ENCODE peak calls at places on chromosomes 16 and 17, in seven cellular contexts. One of them, this sample, is unnamed.

GRCh38 chr16:4566144-4566543 is 10.0 kb downstream of the C16orf96 start:
- ATAC-seq in Panc1: no peak
- ATAC-seq in A549: no peak
- ATAC-seq in heart right ventricle: no peak
- ATAC-seq in stimulated activated naive B cell treated with anti-CD40 and anti-IgM and Interleukin-4, amounts not matched to agents 10 μg/mL and 1 μg/mL and 100 μg/mL, for 72 hours: no peak
- ATAC-seq in naive thymus-derived CD8-positive, alpha-beta T cell: no peak
- ATAC-seq in activated T-helper 17 cell treated with anti-CD3 and anti-CD28 coated beads, Interleukin-2, amount 50 U/mL, for 72 hours: peak
- ATAC-seq in this sample: no peak

GRCh38 chr17:83079340-83079747 is at the start of gene METRNL:
- ATAC-seq in Panc1: peak
- ATAC-seq in naive thymus-derived CD8-positive, alpha-beta T cell: peak
- ATAC-seq in activated T-helper 17 cell treated with anti-CD3 and anti-CD28 coated beads, Interleukin-2, amount 50 U/mL, for 72 hours: peak
- ATAC-seq in heart right ventricle: peak
- ATAC-seq in stimulated activated naive B cell treated with anti-CD40 and anti-IgM and Interleukin-4, amounts not matched to agents 10 μg/mL and 1 μg/mL and 100 μg/mL, for 72 hours: peak
- ATAC-seq in A549: peak
- ATAC-seq in this sample: peak

GRCh38 chr17:48054238-48055185 is 6.4 kb downstream of the NFE2L1 start:
- ATAC-seq in naive thymus-derived CD8-positive, alpha-beta T cell: no peak
- ATAC-seq in heart right ventricle: peak
- ATAC-seq in stimulated activated naive B cell treated with anti-CD40 and anti-IgM and Interleukin-4, amounts not matched to agents 10 μg/mL and 1 μg/mL and 100 μg/mL, for 72 hours: no peak
- ATAC-seq in Panc1: peak
- ATAC-seq in A549: peak
- ATAC-seq in activated T-helper 17 cell treated with anti-CD3 and anti-CD28 coated beads, Interleukin-2, amount 50 U/mL, for 72 hours: no peak
- ATAC-seq in this sample: peak

GRCh38 chr17:82333279-82334171 is at the start of gene SECTM1:
- ATAC-seq in stimulated activated naive B cell treated with anti-CD40 and anti-IgM and Interleukin-4, amounts not matched to agents 10 μg/mL and 1 μg/mL and 100 μg/mL, for 72 hours: peak
- ATAC-seq in heart right ventricle: peak
- ATAC-seq in Panc1: peak
- ATAC-seq in A549: no peak
- ATAC-seq in activated T-helper 17 cell treated with anti-CD3 and anti-CD28 coated beads, Interleukin-2, amount 50 U/mL, for 72 hours: peak
- ATAC-seq in naive thymus-derived CD8-positive, alpha-beta T cell: peak
- ATAC-seq in this sample: peak

GRCh38 chr16:4787068-4787467 is 1.1 kb downstream of the SEPTIN12 start:
- ATAC-seq in stimulated activated naive B cell treated with anti-CD40 and anti-IgM and Interleukin-4, amounts not matched to agents 10 μg/mL and 1 μg/mL and 100 μg/mL, for 72 hours: no peak
- ATAC-seq in activated T-helper 17 cell treated with anti-CD3 and anti-CD28 coated beads, Interleukin-2, amount 50 U/mL, for 72 hours: no peak
- ATAC-seq in heart right ventricle: no peak
- ATAC-seq in Panc1: no peak
- ATAC-seq in naive thymus-derived CD8-positive, alpha-beta T cell: no peak
- ATAC-seq in A549: no peak
- ATAC-seq in this sample: no peak

GRCh38 chr17:39653316-39653661 is 11.9 kb upstream of the TCAP start:
- ATAC-seq in heart right ventricle: peak
- ATAC-seq in naive thymus-derived CD8-positive, alpha-beta T cell: no peak
- ATAC-seq in Panc1: peak
- ATAC-seq in activated T-helper 17 cell treated with anti-CD3 and anti-CD28 coated beads, Interleukin-2, amount 50 U/mL, for 72 hours: no peak
- ATAC-seq in stimulated activated naive B cell treated with anti-CD40 and anti-IgM and Interleukin-4, amounts not matched to agents 10 μg/mL and 1 μg/mL and 100 μg/mL, for 72 hours: no peak
- ATAC-seq in A549: peak
- ATAC-seq in this sample: no peak

GRCh38 chr17:5513610-5514009 is 27.2 kb downstream of the MIS12 start:
- ATAC-seq in stimulated activated naive B cell treated with anti-CD40 and anti-IgM and Interleukin-4, amounts not matched to agents 10 μg/mL and 1 μg/mL and 100 μg/mL, for 72 hours: no peak
- ATAC-seq in A549: no peak
- ATAC-seq in heart right ventricle: no peak
- ATAC-seq in activated T-helper 17 cell treated with anti-CD3 and anti-CD28 coated beads, Interleukin-2, amount 50 U/mL, for 72 hours: peak
- ATAC-seq in naive thymus-derived CD8-positive, alpha-beta T cell: peak
- ATAC-seq in Panc1: no peak
- ATAC-seq in this sample: no peak

GRCh38 chr17:14068542-14069250 is 608 bp upstream of the COX10 start:
- ATAC-seq in Panc1: peak
- ATAC-seq in activated T-helper 17 cell treated with anti-CD3 and anti-CD28 coated beads, Interleukin-2, amount 50 U/mL, for 72 hours: peak
- ATAC-seq in stimulated activated naive B cell treated with anti-CD40 and anti-IgM and Interleukin-4, amounts not matched to agents 10 μg/mL and 1 μg/mL and 100 μg/mL, for 72 hours: peak
- ATAC-seq in heart right ventricle: no peak
- ATAC-seq in A549: peak
- ATAC-seq in naive thymus-derived CD8-positive, alpha-beta T cell: peak
- ATAC-seq in this sample: no peak

GRCh38 chr17:30333503-30334240 is at the start of gene TMIGD1:
- ATAC-seq in A549: no peak
- ATAC-seq in activated T-helper 17 cell treated with anti-CD3 and anti-CD28 coated beads, Interleukin-2, amount 50 U/mL, for 72 hours: no peak
- ATAC-seq in stimulated activated naive B cell treated with anti-CD40 and anti-IgM and Interleukin-4, amounts not matched to agents 10 μg/mL and 1 μg/mL and 100 μg/mL, for 72 hours: no peak
- ATAC-seq in heart right ventricle: no peak
- ATAC-seq in naive thymus-derived CD8-positive, alpha-beta T cell: no peak
- ATAC-seq in Panc1: no peak
- ATAC-seq in this sample: no peak

GRCh38 chr17:39929657-39930407 is 2.3 kb downstream of the LRRC3C start:
- ATAC-seq in stimulated activated naive B cell treated with anti-CD40 and anti-IgM and Interleukin-4, amounts not matched to agents 10 μg/mL and 1 μg/mL and 100 μg/mL, for 72 hours: no peak
- ATAC-seq in A549: peak
- ATAC-seq in heart right ventricle: no peak
- ATAC-seq in Panc1: no peak
- ATAC-seq in activated T-helper 17 cell treated with anti-CD3 and anti-CD28 coated beads, Interleukin-2, amount 50 U/mL, for 72 hours: no peak
- ATAC-seq in naive thymus-derived CD8-positive, alpha-beta T cell: no peak
- ATAC-seq in this sample: no peak

GRCh38 chr17:61132524-61133025 is 267.1 kb upstream of the TBX2 start:
- ATAC-seq in heart right ventricle: no peak
- ATAC-seq in naive thymus-derived CD8-positive, alpha-beta T cell: no peak
- ATAC-seq in Panc1: no peak
- ATAC-seq in stimulated activated naive B cell treated with anti-CD40 and anti-IgM and Interleukin-4, amounts not matched to agents 10 μg/mL and 1 μg/mL and 100 μg/mL, for 72 hours: no peak
- ATAC-seq in A549: no peak
- ATAC-seq in activated T-helper 17 cell treated with anti-CD3 and anti-CD28 coated beads, Interleukin-2, amount 50 U/mL, for 72 hours: no peak
- ATAC-seq in this sample: no peak

GRCh38 chr16:64136314-64136713 is 985.5 kb downstream of the CDH11 start:
- ATAC-seq in activated T-helper 17 cell treated with anti-CD3 and anti-CD28 coated beads, Interleukin-2, amount 50 U/mL, for 72 hours: no peak
- ATAC-seq in heart right ventricle: no peak
- ATAC-seq in A549: no peak
- ATAC-seq in naive thymus-derived CD8-positive, alpha-beta T cell: no peak
- ATAC-seq in stimulated activated naive B cell treated with anti-CD40 and anti-IgM and Interleukin-4, amounts not matched to agents 10 μg/mL and 1 μg/mL and 100 μg/mL, for 72 hours: no peak
- ATAC-seq in Panc1: no peak
- ATAC-seq in this sample: no peak

GRCh38 chr17:63571632-63572310 is 21.5 kb downstream of the DCAF7 start:
- ATAC-seq in naive thymus-derived CD8-positive, alpha-beta T cell: no peak
- ATAC-seq in stimulated activated naive B cell treated with anti-CD40 and anti-IgM and Interleukin-4, amounts not matched to agents 10 μg/mL and 1 μg/mL and 100 μg/mL, for 72 hours: no peak
- ATAC-seq in heart right ventricle: no peak
- ATAC-seq in activated T-helper 17 cell treated with anti-CD3 and anti-CD28 coated beads, Interleukin-2, amount 50 U/mL, for 72 hours: peak
- ATAC-seq in Panc1: peak
- ATAC-seq in A549: peak
- ATAC-seq in this sample: no peak

GRCh38 chr17:43200127-43200526 is 11.5 kb upstream of the TMEM106A start:
- ATAC-seq in activated T-helper 17 cell treated with anti-CD3 and anti-CD28 coated beads, Interleukin-2, amount 50 U/mL, for 72 hours: peak
- ATAC-seq in naive thymus-derived CD8-positive, alpha-beta T cell: no peak
- ATAC-seq in stimulated activated naive B cell treated with anti-CD40 and anti-IgM and Interleukin-4, amounts not matched to agents 10 μg/mL and 1 μg/mL and 100 μg/mL, for 72 hours: peak
- ATAC-seq in Panc1: no peak
- ATAC-seq in heart right ventricle: no peak
- ATAC-seq in A549: peak
- ATAC-seq in this sample: no peak

GRCh38 chr16:48613061-48613957 is 3.3 kb upstream of the N4BP1 start:
- ATAC-seq in heart right ventricle: no peak
- ATAC-seq in naive thymus-derived CD8-positive, alpha-beta T cell: peak
- ATAC-seq in stimulated activated naive B cell treated with anti-CD40 and anti-IgM and Interleukin-4, amounts not matched to agents 10 μg/mL and 1 μg/mL and 100 μg/mL, for 72 hours: peak
- ATAC-seq in Panc1: no peak
- ATAC-seq in A549: peak
- ATAC-seq in activated T-helper 17 cell treated with anti-CD3 and anti-CD28 coated beads, Interleukin-2, amount 50 U/mL, for 72 hours: peak
- ATAC-seq in this sample: no peak

GRCh38 chr17:78144736-78145641 is 1.2 kb upstream of the C17orf99 start:
- ATAC-seq in A549: peak
- ATAC-seq in activated T-helper 17 cell treated with anti-CD3 and anti-CD28 coated beads, Interleukin-2, amount 50 U/mL, for 72 hours: no peak
- ATAC-seq in heart right ventricle: peak
- ATAC-seq in naive thymus-derived CD8-positive, alpha-beta T cell: no peak
- ATAC-seq in stimulated activated naive B cell treated with anti-CD40 and anti-IgM and Interleukin-4, amounts not matched to agents 10 μg/mL and 1 μg/mL and 100 μg/mL, for 72 hours: no peak
- ATAC-seq in Panc1: peak
- ATAC-seq in this sample: peak

GRCh38 chr16:81448154-81449131 is 3.8 kb downstream of the CMIP start:
- ATAC-seq in Panc1: no peak
- ATAC-seq in stimulated activated naive B cell treated with anti-CD40 and anti-IgM and Interleukin-4, amounts not matched to agents 10 μg/mL and 1 μg/mL and 100 μg/mL, for 72 hours: no peak
- ATAC-seq in heart right ventricle: no peak
- ATAC-seq in A549: peak
- ATAC-seq in activated T-helper 17 cell treated with anti-CD3 and anti-CD28 coated beads, Interleukin-2, amount 50 U/mL, for 72 hours: no peak
- ATAC-seq in naive thymus-derived CD8-positive, alpha-beta T cell: no peak
- ATAC-seq in this sample: no peak

GRCh38 chr17:61459968-61460718 is 7.9 kb downstream of the TBX4 start:
- ATAC-seq in heart right ventricle: no peak
- ATAC-seq in A549: no peak
- ATAC-seq in activated T-helper 17 cell treated with anti-CD3 and anti-CD28 coated beads, Interleukin-2, amount 50 U/mL, for 72 hours: no peak
- ATAC-seq in stimulated activated naive B cell treated with anti-CD40 and anti-IgM and Interleukin-4, amounts not matched to agents 10 μg/mL and 1 μg/mL and 100 μg/mL, for 72 hours: no peak
- ATAC-seq in naive thymus-derived CD8-positive, alpha-beta T cell: no peak
- ATAC-seq in Panc1: no peak
- ATAC-seq in this sample: no peak

GRCh38 chr17:45119964-45120363 is 12.4 kb downstream of the PLCD3 start:
- ATAC-seq in activated T-helper 17 cell treated with anti-CD3 and anti-CD28 coated beads, Interleukin-2, amount 50 U/mL, for 72 hours: no peak
- ATAC-seq in Panc1: no peak
- ATAC-seq in stimulated activated naive B cell treated with anti-CD40 and anti-IgM and Interleukin-4, amounts not matched to agents 10 μg/mL and 1 μg/mL and 100 μg/mL, for 72 hours: no peak
- ATAC-seq in A549: no peak
- ATAC-seq in naive thymus-derived CD8-positive, alpha-beta T cell: no peak
- ATAC-seq in heart right ventricle: no peak
- ATAC-seq in this sample: no peak

GRCh38 chr17:3385869-3386816 is at the start of gene OR3A2:
- ATAC-seq in heart right ventricle: no peak
- ATAC-seq in A549: no peak
- ATAC-seq in Panc1: no peak
- ATAC-seq in stimulated activated naive B cell treated with anti-CD40 and anti-IgM and Interleukin-4, amounts not matched to agents 10 μg/mL and 1 μg/mL and 100 μg/mL, for 72 hours: peak
- ATAC-seq in activated T-helper 17 cell treated with anti-CD3 and anti-CD28 coated beads, Interleukin-2, amount 50 U/mL, for 72 hours: peak
- ATAC-seq in naive thymus-derived CD8-positive, alpha-beta T cell: peak
- ATAC-seq in this sample: no peak

GRCh38 chr17:39676198-39676819 is 8.1 kb downstream of the PNMT start:
- ATAC-seq in Panc1: peak
- ATAC-seq in A549: peak
- ATAC-seq in heart right ventricle: peak
- ATAC-seq in naive thymus-derived CD8-positive, alpha-beta T cell: peak
- ATAC-seq in stimulated activated naive B cell treated with anti-CD40 and anti-IgM and Interleukin-4, amounts not matched to agents 10 μg/mL and 1 μg/mL and 100 μg/mL, for 72 hours: peak
- ATAC-seq in activated T-helper 17 cell treated with anti-CD3 and anti-CD28 coated beads, Interleukin-2, amount 50 U/mL, for 72 hours: peak
- ATAC-seq in this sample: peak

GRCh38 chr16:67555795-67556212 is 6.5 kb upstream of the CTCF start:
- ATAC-seq in activated T-helper 17 cell treated with anti-CD3 and anti-CD28 coated beads, Interleukin-2, amount 50 U/mL, for 72 hours: peak
- ATAC-seq in stimulated activated naive B cell treated with anti-CD40 and anti-IgM and Interleukin-4, amounts not matched to agents 10 μg/mL and 1 μg/mL and 100 μg/mL, for 72 hours: peak
- ATAC-seq in naive thymus-derived CD8-positive, alpha-beta T cell: peak
- ATAC-seq in Panc1: peak
- ATAC-seq in heart right ventricle: no peak
- ATAC-seq in A549: peak
- ATAC-seq in this sample: no peak

GRCh38 chr17:6756425-6757012 is 673 bp downstream of the XAF1 start:
- ATAC-seq in activated T-helper 17 cell treated with anti-CD3 and anti-CD28 coated beads, Interleukin-2, amount 50 U/mL, for 72 hours: peak
- ATAC-seq in stimulated activated naive B cell treated with anti-CD40 and anti-IgM and Interleukin-4, amounts not matched to agents 10 μg/mL and 1 μg/mL and 100 μg/mL, for 72 hours: peak
- ATAC-seq in Panc1: peak
- ATAC-seq in heart right ventricle: no peak
- ATAC-seq in A549: no peak
- ATAC-seq in naive thymus-derived CD8-positive, alpha-beta T cell: peak
- ATAC-seq in this sample: no peak

GRCh38 chr17:4157618-4158333 is 14.8 kb downstream of the CYB5D2 start:
- ATAC-seq in Panc1: no peak
- ATAC-seq in A549: no peak
- ATAC-seq in naive thymus-derived CD8-positive, alpha-beta T cell: no peak
- ATAC-seq in activated T-helper 17 cell treated with anti-CD3 and anti-CD28 coated beads, Interleukin-2, amount 50 U/mL, for 72 hours: no peak
- ATAC-seq in heart right ventricle: no peak
- ATAC-seq in stimulated activated naive B cell treated with anti-CD40 and anti-IgM and Interleukin-4, amounts not matched to agents 10 μg/mL and 1 μg/mL and 100 μg/mL, for 72 hours: no peak
- ATAC-seq in this sample: no peak

GRCh38 chr16:1308036-1308976 is 1.1 kb upstream of the UBE2I start:
- ATAC-seq in naive thymus-derived CD8-positive, alpha-beta T cell: no peak
- ATAC-seq in A549: peak
- ATAC-seq in heart right ventricle: no peak
- ATAC-seq in activated T-helper 17 cell treated with anti-CD3 and anti-CD28 coated beads, Interleukin-2, amount 50 U/mL, for 72 hours: peak
- ATAC-seq in stimulated activated naive B cell treated with anti-CD40 and anti-IgM and Interleukin-4, amounts not matched to agents 10 μg/mL and 1 μg/mL and 100 μg/mL, for 72 hours: peak
- ATAC-seq in Panc1: peak
- ATAC-seq in this sample: peak

GRCh38 chr17:78980624-78980972 is 875 bp upstream of the LGALS3BP start:
- ATAC-seq in activated T-helper 17 cell treated with anti-CD3 and anti-CD28 coated beads, Interleukin-2, amount 50 U/mL, for 72 hours: no peak
- ATAC-seq in Panc1: no peak
- ATAC-seq in naive thymus-derived CD8-positive, alpha-beta T cell: no peak
- ATAC-seq in A549: no peak
- ATAC-seq in stimulated activated naive B cell treated with anti-CD40 and anti-IgM and Interleukin-4, amounts not matched to agents 10 μg/mL and 1 μg/mL and 100 μg/mL, for 72 hours: peak
- ATAC-seq in heart right ventricle: peak
- ATAC-seq in this sample: no peak

GRCh38 chr16:58329147-58329546 is 34.3 kb upstream of the PRSS54 start:
- ATAC-seq in naive thymus-derived CD8-positive, alpha-beta T cell: no peak
- ATAC-seq in Panc1: no peak
- ATAC-seq in A549: no peak
- ATAC-seq in stimulated activated naive B cell treated with anti-CD40 and anti-IgM and Interleukin-4, amounts not matched to agents 10 μg/mL and 1 μg/mL and 100 μg/mL, for 72 hours: no peak
- ATAC-seq in activated T-helper 17 cell treated with anti-CD3 and anti-CD28 coated beads, Interleukin-2, amount 50 U/mL, for 72 hours: no peak
- ATAC-seq in heart right ventricle: peak
- ATAC-seq in this sample: no peak

GRCh38 chr17:81371910-81372760 is 23.1 kb upstream of the BAHCC1 start:
- ATAC-seq in activated T-helper 17 cell treated with anti-CD3 and anti-CD28 coated beads, Interleukin-2, amount 50 U/mL, for 72 hours: no peak
- ATAC-seq in naive thymus-derived CD8-positive, alpha-beta T cell: no peak
- ATAC-seq in heart right ventricle: peak
- ATAC-seq in stimulated activated naive B cell treated with anti-CD40 and anti-IgM and Interleukin-4, amounts not matched to agents 10 μg/mL and 1 μg/mL and 100 μg/mL, for 72 hours: no peak
- ATAC-seq in A549: peak
- ATAC-seq in Panc1: peak
- ATAC-seq in this sample: peak

GRCh38 chr17:36721560-36722120 is 120.3 kb downstream of the MRM1 start:
- ATAC-seq in Panc1: no peak
- ATAC-seq in heart right ventricle: no peak
- ATAC-seq in activated T-helper 17 cell treated with anti-CD3 and anti-CD28 coated beads, Interleukin-2, amount 50 U/mL, for 72 hours: peak
- ATAC-seq in stimulated activated naive B cell treated with anti-CD40 and anti-IgM and Interleukin-4, amounts not matched to agents 10 μg/mL and 1 μg/mL and 100 μg/mL, for 72 hours: peak
- ATAC-seq in naive thymus-derived CD8-positive, alpha-beta T cell: peak
- ATAC-seq in A549: no peak
- ATAC-seq in this sample: no peak

GRCh38 chr17:57899822-57900221 is 50.0 kb upstream of the MRPS23 start:
- ATAC-seq in A549: peak
- ATAC-seq in naive thymus-derived CD8-positive, alpha-beta T cell: no peak
- ATAC-seq in heart right ventricle: peak
- ATAC-seq in activated T-helper 17 cell treated with anti-CD3 and anti-CD28 coated beads, Interleukin-2, amount 50 U/mL, for 72 hours: no peak
- ATAC-seq in Panc1: peak
- ATAC-seq in stimulated activated naive B cell treated with anti-CD40 and anti-IgM and Interleukin-4, amounts not matched to agents 10 μg/mL and 1 μg/mL and 100 μg/mL, for 72 hours: no peak
- ATAC-seq in this sample: no peak